ENCODE peak calls at places on chromosomes 6 and 20, in eight cellular contexts. K is GM23338, E is T-helper 9 cell, S is A172, M is osteoblast, O is endodermal cell, Q is ACHN, T is AG09319. Z is an unnamed sample.
A peak's percentile ranks its signal among the peaks of the same experiment; 100 is the strongest.

GRCh38 chr6:11769816-11770545 is 8.6 kb downstream of the ADTRP start:
- DNase-seq in K (peak; percentile 36), E (no peak), S (peak; percentile 20), M (no peak), O (peak; percentile 87), Q (peak; percentile 67), T (no peak), Z (no peak)

GRCh38 chr20:7980332-7981046 is 39.1 kb downstream of the TMX4 start:
- DNase-seq in K (peak; percentile 51), E (no peak), S (peak; percentile 6), M (no peak), O (peak; percentile 53), Q (peak; percentile 22), T (peak; percentile 8), Z (peak; percentile 8)

GRCh38 chr6:4256969-4257368 is 121.6 kb upstream of the ECI2 start:
- DNase-seq in K (no peak), E (no peak), S (peak; percentile 45), M (no peak), O (no peak), Q (no peak), T (no peak), Z (no peak)

GRCh38 chr20:62973033-62973745 is 20.7 kb downstream of the SLC17A9 start:
- DNase-seq in K (no peak), E (no peak), S (no peak), M (no peak), O (no peak), Q (no peak), T (no peak), Z (no peak)

GRCh38 chr20:63815613-63815862 is 15.5 kb downstream of the ZBTB46 start:
- DNase-seq in K (no peak), E (no peak), S (no peak), M (no peak), O (no peak), Q (no peak), T (no peak), Z (no peak)

GRCh38 chr20:49515588-49515987 is 33.1 kb upstream of the KCNB1 start:
- DNase-seq in K (no peak), E (no peak), S (no peak), M (no peak), O (no peak), Q (no peak), T (no peak), Z (no peak)

GRCh38 chr6:3245216-3245615 is 13.5 kb upstream of the PSMG4 start:
- DNase-seq in K (no peak), E (no peak), S (no peak), M (no peak), O (no peak), Q (no peak), T (no peak), Z (no peak)

GRCh38 chr6:10520468-10520867 is 683 bp upstream of the GCNT2 start:
- DNase-seq in K (peak; percentile 50), E (no peak), S (no peak), M (no peak), O (no peak), Q (no peak), T (no peak), Z (no peak)

GRCh38 chr6:145815351-145815772 is 767 bp upstream of the FBXO30 start:
- DNase-seq in K (peak; percentile 50), E (no peak), S (peak; percentile 20), M (peak; percentile 73), O (no peak), Q (peak; percentile 23), T (no peak), Z (no peak)

GRCh38 chr6:72522735-72523141 is 99.1 kb upstream of the KCNQ5 start:
- DNase-seq in K (peak; percentile 77), E (no peak), S (no peak), M (no peak), O (peak; percentile 92), Q (peak; percentile 11), T (no peak), Z (peak; percentile 14)

GRCh38 chr20:57244627-57245214 is 21.7 kb downstream of the BMP7 start:
- DNase-seq in K (peak; percentile 54), E (no peak), S (no peak), M (no peak), O (peak; percentile 76), Q (no peak), T (no peak), Z (no peak)

GRCh38 chr6:169101981-169102380 is 151.7 kb downstream of the THBS2 start:
- DNase-seq in K (no peak), E (no peak), S (peak; percentile 43), M (no peak), O (no peak), Q (no peak), T (no peak), Z (no peak)

GRCh38 chr6:81515562-81516453 is 236.7 kb downstream of the TENT5A start:
- DNase-seq in K (no peak), E (no peak), S (no peak), M (no peak), O (no peak), Q (no peak), T (peak; percentile 23), Z (no peak)

GRCh38 chr6:142088858-142089216 is 43.9 kb upstream of the GJE1 start:
- DNase-seq in K (peak; percentile 74), E (no peak), S (peak; percentile 2), M (no peak), O (peak; percentile 93), Q (peak; percentile 64), T (no peak), Z (no peak)

GRCh38 chr20:48791666-48792071 is 36.1 kb downstream of the PREX1 start:
- DNase-seq in K (no peak), E (no peak), S (no peak), M (peak; percentile 92), O (no peak), Q (no peak), T (peak; percentile 37), Z (no peak)

GRCh38 chr6:56555438-56555872 is 87.2 kb downstream of the DST start:
- DNase-seq in K (no peak), E (no peak), S (no peak), M (no peak), O (no peak), Q (no peak), T (no peak), Z (no peak)

GRCh38 chr6:85126448-85127178 is 323.3 kb upstream of the NT5E start:
- DNase-seq in K (peak; percentile 88), E (no peak), S (peak; percentile 46), M (no peak), O (peak; percentile 93), Q (peak; percentile 54), T (peak; percentile 11), Z (peak; percentile 7)

GRCh38 chr6:14731638-14732037 is 514.2 kb upstream of the JARID2 start:
- DNase-seq in K (no peak), E (no peak), S (no peak), M (no peak), O (no peak), Q (no peak), T (no peak), Z (peak; percentile 19)

GRCh38 chr6:21666200-21666671 is 72.7 kb downstream of the SOX4 start:
- DNase-seq in K (peak; percentile 91), E (no peak), S (peak; percentile 18), M (no peak), O (peak; percentile 90), Q (peak; percentile 37), T (no peak), Z (peak; percentile 10)

GRCh38 chr6:89297695-89298351 is 17.3 kb downstream of the GABRR2 start:
- DNase-seq in K (no peak), E (peak; percentile 51), S (peak; percentile 98), M (peak; percentile 95), O (no peak), Q (peak; percentile 95), T (peak; percentile 75), Z (peak; percentile 66)

GRCh38 chr6:43171284-43172126 is 436 bp downstream of the SRF start:
- DNase-seq in K (no peak), E (peak; percentile 29), S (no peak), M (peak; percentile 99), O (no peak), Q (no peak), T (no peak), Z (peak; percentile 50)

GRCh38 chr6:75467906-75468460 is 25.6 kb downstream of the FILIP1 start:
- DNase-seq in K (peak; percentile 64), E (no peak), S (no peak), M (no peak), O (no peak), Q (no peak), T (no peak), Z (no peak)

Z was measured in stimulated activated naive CD8-positive, alpha-beta T cell treated with anti-CD3 and anti-CD28 coated beads, Interleukin-15, Interleukin-2, amounts not matched to agents 100 U/mL and 50 U/mL, for 24 hours.